ENCODE peak calls at places on chromosomes 12 and 14, in eight cellular contexts. R is BJ, Y is progenitor cell of endocrine pancreas, Q is mucosa of descending colon, C is endothelial cell, M is tibial artery, Z is tibial nerve, D is activated T-cell treated with anti-CD3 and anti-CD28 coated beads for 1 hour. B is an unnamed sample.

GRCh38 chr14:99769799-99770198 is 23.4 kb upstream of the EML1 start:
- DNase-seq in Y (no peak), Z (no peak), C (no peak), M (peak), Q (no peak), R (no peak), D (no peak), B (no peak)

GRCh38 chr14:51095854-51096823 is 1.2 kb upstream of the TRIM9 start:
- DNase-seq in Y (no peak), D (no peak), Q (peak), C (peak), R (no peak), Z (peak), M (no peak), B (peak)

GRCh38 chr12:64679487-64679983 is 69.2 kb downstream of the RASSF3 start:
- DNase-seq in C (no peak), D (peak), Q (peak), R (no peak), M (peak), Y (no peak), Z (peak), B (peak)

GRCh38 chr12:94150483-94151225 is 2.3 kb downstream of the PLXNC1 start:
- DNase-seq in M (no peak), D (peak), Y (no peak), Q (peak), C (no peak), R (no peak), Z (no peak), B (no peak)

GRCh38 chr12:26750531-26751171 is 82.3 kb downstream of the ITPR2 start:
- DNase-seq in R (no peak), C (no peak), Z (no peak), M (no peak), Y (no peak), D (no peak), Q (no peak), B (no peak)

GRCh38 chr12:21644516-21644915 is 13.1 kb downstream of the LDHB start:
- DNase-seq in Q (no peak), Y (no peak), M (no peak), D (no peak), Z (no peak), C (no peak), R (no peak), B (no peak)

GRCh38 chr12:22334696-22335290 is at the start of gene ST8SIA1:
- DNase-seq in Z (no peak), C (peak), R (no peak), Q (peak), D (peak), M (peak), Y (peak), B (peak)

GRCh38 chr12:95231190-95231589 is 13.6 kb downstream of the VEZT start:
- DNase-seq in M (no peak), Q (no peak), D (no peak), Z (no peak), R (no peak), Y (no peak), C (no peak), B (no peak)

GRCh38 chr14:93742761-93743160 is 45.5 kb downstream of the PRIMA1 start:
- DNase-seq in Q (no peak), C (no peak), R (no peak), M (no peak), Z (no peak), D (no peak), Y (no peak), B (peak)

GRCh38 chr14:86124328-86124727 is 594.4 kb downstream of the FLRT2 start:
- DNase-seq in Y (no peak), R (no peak), C (no peak), Q (no peak), M (no peak), Z (no peak), D (no peak), B (no peak)

GRCh38 chr14:69013943-69014782 is 35.1 kb upstream of the ACTN1 start:
- DNase-seq in D (no peak), M (no peak), R (no peak), Q (peak), C (no peak), Z (no peak), Y (no peak), B (no peak)

GRCh38 chr12:91381309-91381804 is 198.7 kb upstream of the DCN start:
- DNase-seq in D (no peak), C (peak), Q (no peak), R (peak), Z (peak), Y (peak), M (no peak), B (peak)

GRCh38 chr12:4813741-4814140 is 93.5 kb downstream of the GALNT8 start:
- DNase-seq in R (no peak), Z (no peak), Y (no peak), D (no peak), C (no peak), Q (no peak), M (no peak), B (no peak)

GRCh38 chr12:109330282-109330681 is 17.4 kb upstream of the MYO1H start:
- DNase-seq in M (no peak), R (no peak), Y (no peak), D (no peak), Q (no peak), Z (no peak), C (no peak), B (no peak)

GRCh38 chr12:93757792-93758694 is 80.9 kb downstream of the CRADD start:
- DNase-seq in R (no peak), Y (no peak), C (no peak), M (no peak), D (no peak), Z (no peak), Q (no peak), B (no peak)

GRCh38 chr12:115941362-115941761 is 336.1 kb downstream of the MED13L start:
- DNase-seq in C (no peak), Q (no peak), M (no peak), R (no peak), D (no peak), Y (no peak), Z (no peak), B (no peak)

GRCh38 chr12:46926536-46926935 is 100.7 kb upstream of the SLC38A4 start:
- DNase-seq in Z (no peak), C (no peak), Y (no peak), Q (no peak), M (no peak), R (no peak), D (no peak), B (no peak)

GRCh38 chr12:121811434-121812319 is 7.9 kb downstream of the SETD1B start:
- DNase-seq in D (peak), M (peak), Q (peak), Y (peak), C (peak), Z (peak), R (no peak), B (peak)

GRCh38 chr14:74518221-74518620 is 24.7 kb downstream of the ISCA2 start:
- DNase-seq in Q (no peak), C (no peak), R (no peak), Y (no peak), Z (no peak), M (peak), D (no peak), B (no peak)

GRCh38 chr12:121522962-121523361 is 57.9 kb downstream of the KDM2B start:
- DNase-seq in M (no peak), D (no peak), Y (no peak), C (no peak), R (no peak), Q (no peak), Z (no peak), B (no peak)

GRCh38 chr12:129641916-129642315 is 261.9 kb downstream of the TMEM132D start:
- DNase-seq in Z (no peak), R (no peak), Y (no peak), Q (no peak), M (no peak), D (no peak), C (no peak), B (no peak)

GRCh38 chr14:55398679-55399078 is 13.0 kb downstream of the ATG14 start:
- DNase-seq in M (peak), Q (no peak), Z (peak), Y (no peak), R (peak), C (no peak), D (no peak), B (no peak)

GRCh38 chr12:89783321-89784060 is 74.9 kb upstream of the ATP2B1 start:
- DNase-seq in C (no peak), M (no peak), R (no peak), Z (no peak), Q (no peak), Y (no peak), D (no peak), B (no peak)

GRCh38 chr14:78319411-78319810 is 149.2 kb downstream of the NRXN3 start:
- DNase-seq in Z (no peak), C (no peak), M (no peak), D (no peak), R (no peak), Y (no peak), Q (no peak), B (no peak)

GRCh38 chr14:106556665-106557289 is 1030.4 kb downstream of the TMEM121 start:
- DNase-seq in M (no peak), Z (peak), R (no peak), Q (peak), C (no peak), D (peak), Y (no peak), B (peak)

B was measured in head of caudate nucleus.